ENCODE peak calls at places on chromosomes 6 and 20, in six cellular contexts. U is HL-60, A is nephron progenitor cell, P is cardiac muscle cell, M is kidney, H is neural progenitor cell. V is an unnamed sample.

GRCh38 chr6:124432632-124433031 is 529.6 kb upstream of the RNF217 start:
- DNase-seq in U (no peak), A (no peak), P (no peak), M (no peak), H (no peak), V (no peak)

GRCh38 chr6:13289789-13290318 is 38.5 kb downstream of the TBC1D7 start:
- DNase-seq in U (no peak), A (no peak), P (no peak), M (no peak), H (no peak), V (no peak)

GRCh38 chr6:131948692-131949614 is 2.2 kb downstream of the CCN2 start:
- DNase-seq in U (no peak), A (no peak), P (peak), M (no peak), H (no peak), V (no peak)

GRCh38 chr6:16519265-16520242 is 241.7 kb downstream of the ATXN1 start:
- DNase-seq in U (no peak), A (no peak), P (peak), M (no peak), H (peak), V (no peak)

GRCh38 chr6:19454296-19454998 is 382.7 kb upstream of the ID4 start:
- DNase-seq in U (no peak), A (no peak), P (no peak), M (no peak), H (no peak), V (no peak)

GRCh38 chr20:50330504-50331313 is 140.1 kb downstream of the CEBPB start:
- DNase-seq in U (no peak), A (no peak), P (peak), M (no peak), H (peak), V (no peak)

GRCh38 chr20:3904224-3904623 is 15.0 kb downstream of the PANK2 start:
- DNase-seq in U (no peak), A (no peak), P (no peak), M (no peak), H (no peak), V (no peak)

GRCh38 chr6:124512431-124512830 is 449.8 kb upstream of the RNF217 start:
- DNase-seq in U (no peak), A (no peak), P (no peak), M (no peak), H (no peak), V (no peak)

GRCh38 chr6:156379392-156379910 is 397.7 kb upstream of the ARID1B start:
- DNase-seq in U (no peak), A (no peak), P (no peak), M (no peak), H (no peak), V (no peak)

GRCh38 chr6:168877821-168878282 is 375.8 kb downstream of the THBS2 start:
- DNase-seq in U (no peak), A (no peak), P (no peak), M (no peak), H (no peak), V (no peak)

GRCh38 chr20:33840759-33841438 is 29.8 kb downstream of the CHMP4B start:
- DNase-seq in U (no peak), A (no peak), P (no peak), M (no peak), H (no peak), V (no peak)

GRCh38 chr6:135128268-135128914 is 52.7 kb upstream of the MYB start:
- DNase-seq in U (no peak), A (no peak), P (no peak), M (no peak), H (no peak), V (no peak)

GRCh38 chr20:46050444-46050843 is 21.4 kb downstream of the SLC12A5 start:
- DNase-seq in U (no peak), A (no peak), P (no peak), M (no peak), H (no peak), V (no peak)

GRCh38 chr20:3655032-3655405 is 8.2 kb downstream of the GFRA4 start:
- DNase-seq in U (no peak), A (no peak), P (no peak), M (no peak), H (no peak), V (no peak)

GRCh38 chr6:111837641-111838500 is 35.4 kb downstream of the FYN start:
- DNase-seq in U (no peak), A (no peak), P (no peak), M (no peak), H (no peak), V (no peak)

GRCh38 chr20:54611701-54612487 is 136.5 kb downstream of the DOK5 start:
- DNase-seq in U (no peak), A (no peak), P (no peak), M (no peak), H (no peak), V (no peak)

GRCh38 chr6:146032387-146032786 is 3.5 kb downstream of the GRM1 start:
- DNase-seq in U (no peak), A (no peak), P (no peak), M (no peak), H (no peak), V (no peak)

GRCh38 chr6:29112135-29112534 is 4.3 kb downstream of the OR2J3 start:
- DNase-seq in U (no peak), A (no peak), P (no peak), M (no peak), H (no peak), V (no peak)

GRCh38 chr6:95569560-95569959 is 7.8 kb upstream of the MANEA start:
- DNase-seq in U (no peak), A (no peak), P (no peak), M (no peak), H (no peak), V (no peak)

GRCh38 chr20:5024982-5025381 is 23.7 kb upstream of the SLC23A2 start:
- DNase-seq in U (no peak), A (no peak), P (peak), M (no peak), H (no peak), V (no peak)

GRCh38 chr6:150255840-150256239 is 113.0 kb upstream of the IYD start:
- DNase-seq in U (no peak), A (no peak), P (no peak), M (no peak), H (no peak), V (no peak)

GRCh38 chr6:2020909-2021308 is 224.5 kb downstream of the GMDS start:
- DNase-seq in U (no peak), A (no peak), P (peak), M (no peak), H (no peak), V (no peak)

GRCh38 chr6:16760536-16761468 is at the start of gene ATXN1:
- DNase-seq in U (no peak), A (peak), P (peak), M (no peak), H (peak), V (peak)

GRCh38 chr20:49526056-49526455 is 41.9 kb downstream of the PTGIS start:
- DNase-seq in U (no peak), A (no peak), P (no peak), M (no peak), H (no peak), V (no peak)

GRCh38 chr6:37663016-37663810 is 34.5 kb downstream of the MDGA1 start:
- DNase-seq in U (no peak), A (no peak), P (peak), M (no peak), H (no peak), V (no peak)

GRCh38 chr6:107173779-107174178 is 58.5 kb upstream of the BEND3 start:
- DNase-seq in U (no peak), A (no peak), P (peak), M (no peak), H (no peak), V (no peak)

GRCh38 chr6:154705471-154706113 is 27.6 kb upstream of the SCAF8 start:
- DNase-seq in U (no peak), A (no peak), P (peak), M (no peak), H (peak), V (no peak)

GRCh38 chr20:44566811-44567210 is 15.6 kb upstream of the PKIG start:
- DNase-seq in U (no peak), A (no peak), P (no peak), M (no peak), H (no peak), V (no peak)

GRCh38 chr6:109174911-109175310 is 79.6 kb downstream of the CEP57L1 start:
- DNase-seq in U (no peak), A (no peak), P (no peak), M (no peak), H (no peak), V (no peak)

GRCh38 chr6:5999688-6000608 is 6.8 kb downstream of the NRN1 start:
- DNase-seq in U (no peak), A (peak), P (no peak), M (no peak), H (peak), V (no peak)

GRCh38 chr6:78593898-78594666 is 273.3 kb upstream of the IRAK1BP1 start:
- DNase-seq in U (no peak), A (no peak), P (no peak), M (no peak), H (no peak), V (no peak)

GRCh38 chr6:166553563-166554271 is 32.8 kb downstream of the RAMACL start:
- DNase-seq in U (no peak), A (no peak), P (peak), M (peak), H (no peak), V (no peak)

GRCh38 chr6:15400572-15401004 is 154.7 kb downstream of the JARID2 start:
- DNase-seq in U (peak), A (peak), P (peak), M (no peak), H (peak), V (peak)

GRCh38 chr20:22800161-22800560 is 215.8 kb upstream of the FOXA2 start:
- DNase-seq in U (no peak), A (no peak), P (no peak), M (no peak), H (no peak), V (no peak)
- TF ChIP-seq CTCF in U (no peak), A (no peak), P (no peak), M (no peak), H (no peak), V (no peak)

GRCh38 chr6:42194056-42194455 is 700 bp downstream of the GUCA1B start:
- DNase-seq in U (no peak), A (no peak), P (no peak), M (no peak), H (no peak), V (no peak)
- TF ChIP-seq CTCF in U (no peak), A (no peak), P (no peak), M (no peak), H (no peak), V (no peak)

GRCh38 chr6:7628479-7628878 is 38.5 kb downstream of the SNRNP48 start:
- DNase-seq in U (no peak), A (no peak), P (peak), M (no peak), H (no peak), V (no peak)

GRCh38 chr6:7628915-7629314 is 38.9 kb downstream of the SNRNP48 start:
- DNase-seq in U (no peak), A (no peak), P (no peak), M (no peak), H (no peak), V (no peak)

GRCh38 chr6:7621761-7622160 is 31.8 kb downstream of the SNRNP48 start:
- DNase-seq in U (no peak), A (no peak), P (no peak), M (no peak), H (no peak), V (no peak)

GRCh38 chr6:7629321-7629720 is 39.3 kb downstream of the SNRNP48 start:
- DNase-seq in U (no peak), A (no peak), P (no peak), M (no peak), H (no peak), V (no peak)

DNA sequence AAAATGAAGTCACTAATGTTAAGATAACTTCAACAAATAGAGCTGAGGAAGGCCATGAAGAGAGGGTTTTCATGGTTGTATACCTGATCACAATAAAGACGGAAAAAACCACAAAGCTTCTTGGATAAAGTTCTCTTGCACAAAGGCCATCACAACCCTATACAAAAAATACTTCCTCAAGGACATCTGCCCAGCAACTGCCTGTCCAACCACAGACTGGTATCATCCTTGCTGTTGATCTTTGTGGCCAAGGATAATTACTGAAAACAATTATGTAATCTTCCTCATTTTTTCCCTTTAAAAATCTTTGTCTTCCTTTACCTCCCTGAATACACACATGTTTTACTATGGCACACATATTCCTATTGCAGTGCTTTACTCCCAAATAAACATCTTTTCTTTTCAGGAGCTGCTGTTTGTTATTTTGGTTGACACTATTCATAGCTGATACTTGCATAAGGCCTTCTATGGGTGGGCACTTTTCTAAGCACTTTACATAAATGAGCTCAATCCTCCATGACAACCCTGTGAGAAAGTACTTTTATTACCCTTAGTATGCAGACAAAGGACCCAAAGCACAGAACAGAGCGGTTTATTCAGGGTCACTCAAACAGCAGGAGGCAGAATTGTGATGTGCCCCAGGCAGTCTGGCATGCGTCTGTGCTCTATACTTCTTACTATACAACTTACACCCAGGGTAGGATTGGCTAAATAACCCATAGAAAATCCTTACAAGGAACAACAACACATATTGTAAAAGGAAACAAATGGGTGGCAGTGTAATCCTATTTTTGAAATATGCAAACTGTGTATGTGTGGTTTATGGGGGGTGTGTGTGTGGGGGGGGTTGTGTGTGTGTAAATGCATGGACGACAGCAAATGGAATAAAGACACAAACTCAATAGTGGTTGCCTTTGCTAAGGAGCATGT is 35.0 kb downstream of the SNRNP48 start:
- DNase-seq in U (peak), A (no peak), P (no peak), M (no peak), H (peak), V (no peak)
- TF ChIP-seq CTCF in U (no peak), A (no peak), P (no peak), M (no peak), H (no peak), V (no peak)

GRCh38 chr6:24876496-24877465 is 59.0 kb downstream of the RIPOR2 start:
- DNase-seq in U (no peak), A (no peak), P (no peak), M (no peak), H (peak), V (no peak)
- TF ChIP-seq CTCF in U (no peak), A (no peak), P (no peak), M (no peak), H (no peak), V (no peak)